ENCODE peak calls at places on chromosomes 16 and 17, in four cellular contexts. O is GM12891, Z is GM12878, N is K562. B is an unnamed sample.

GRCh38 chr17:28282596-28282995 is 36.4 kb upstream of the TMEM97 start:
- DNase-seq in O (no peak), Z (no peak), N (no peak), B (no peak)

GRCh38 chr17:29586676-29587469 is 2.6 kb downstream of the GIT1 start:
- DNase-seq in O (no peak), Z (no peak), N (no peak), B (peak)

GRCh38 chr16:74451951-74452758 is 30.9 kb upstream of the CLEC18B start:
- DNase-seq in O (peak), Z (peak), N (no peak), B (no peak)

GRCh38 chr17:79977161-79977631 is 58.5 kb downstream of the TBC1D16 start:
- DNase-seq in O (no peak), Z (no peak), N (no peak), B (no peak)

GRCh38 chr16:76913046-76913445 is 277.9 kb upstream of the MON1B start:
- DNase-seq in O (no peak), Z (no peak), N (no peak), B (no peak)

GRCh38 chr17:64309021-64309420 is 46.0 kb upstream of the TEX2 start:
- DNase-seq in O (no peak), Z (no peak), N (no peak), B (no peak)

GRCh38 chr17:82489117-82489516 is 30.4 kb upstream of the FOXK2 start:
- DNase-seq in O (no peak), Z (no peak), N (no peak), B (no peak)

GRCh38 chr17:76722279-76722678 is 4.1 kb downstream of the JMJD6 start:
- DNase-seq in O (no peak), Z (no peak), N (no peak), B (no peak)

GRCh38 chr16:88687254-88687576 is 908 bp upstream of the SNAI3 start:
- DNase-seq in O (no peak), Z (no peak), N (peak), B (no peak)

GRCh38 chr16:88837806-88838205 is 18.9 kb downstream of the GALNS start:
- DNase-seq in O (no peak), Z (no peak), N (no peak), B (no peak)

GRCh38 chr17:81161536-81161935 is 3.8 kb upstream of the PVALEF start:
- DNase-seq in O (no peak), Z (no peak), N (no peak), B (no peak)

GRCh38 chr17:42200702-42201101 is 6.4 kb upstream of the GHDC start:
- DNase-seq in O (no peak), Z (no peak), N (no peak), B (no peak)

GRCh38 chr16:11379420-11379819 is 34.2 kb downstream of the RMI2 start:
- DNase-seq in O (peak), Z (peak), N (no peak), B (peak)

GRCh38 chr16:67236551-67237395 is 9.8 kb downstream of the TMEM208 start:
- DNase-seq in O (peak), Z (no peak), N (peak), B (peak)

GRCh38 chr16:11201498-11202259 is 54.3 kb downstream of the SOCS1 start:
- DNase-seq in O (no peak), Z (no peak), N (peak), B (peak)

GRCh38 chr17:7774037-7774659 is 56.6 kb downstream of the DNAH2 start:
- DNase-seq in O (no peak), Z (no peak), N (peak), B (no peak)

GRCh38 chr16:64278196-64278595 is 843.7 kb downstream of the CDH11 start:
- DNase-seq in O (no peak), Z (no peak), N (no peak), B (no peak)

GRCh38 chr17:6555331-6556120 is 829 bp downstream of the PITPNM3 start:
- DNase-seq in O (no peak), Z (no peak), N (no peak), B (no peak)

GRCh38 chr16:1538804-1539520 is 5.5 kb downstream of the TMEM204 start:
- DNase-seq in O (no peak), Z (no peak), N (peak), B (peak)

GRCh38 chr16:19940195-19940594 is 55.5 kb upstream of the GPRC5B start:
- DNase-seq in O (no peak), Z (no peak), N (no peak), B (no peak)

GRCh38 chr16:89315271-89315670 is 97.8 kb downstream of the ZNF778 start:
- DNase-seq in O (no peak), Z (no peak), N (no peak), B (no peak)

GRCh38 chr16:10871157-10871991 is 5.6 kb upstream of the CIITA start:
- DNase-seq in O (no peak), Z (peak), N (no peak), B (peak)

GRCh38 chr16:28210979-28211505 is 723 bp downstream of the XPO6 start:
- DNase-seq in O (peak), Z (no peak), N (peak), B (peak)

GRCh38 chr16:89183463-89183862 is 11.9 kb downstream of the CDH15 start:
- DNase-seq in O (no peak), Z (no peak), N (no peak), B (no peak)

GRCh38 chr17:74736423-74737298 is at the start of gene RAB37:
- DNase-seq in O (no peak), Z (no peak), N (no peak), B (peak)

GRCh38 chr16:27228621-27229501 is 25.5 kb downstream of the KDM8 start:
- DNase-seq in O (no peak), Z (no peak), N (peak), B (peak)

GRCh38 chr17:15662726-15663125 is 21.4 kb downstream of the TRIM16 start:
- DNase-seq in O (no peak), Z (no peak), N (no peak), B (no peak)

GRCh38 chr17:7803981-7804380 is 30.0 kb upstream of the KDM6B start:
- DNase-seq in O (no peak), Z (no peak), N (no peak), B (no peak)

GRCh38 chr17:39664581-39665561 is at the start of gene TCAP:
- DNase-seq in O (no peak), Z (no peak), N (no peak), B (no peak)

GRCh38 chr17:38584350-38584925 is 21.3 kb downstream of the SRCIN1 start:
- DNase-seq in O (peak), Z (no peak), N (peak), B (peak)

GRCh38 chr17:44006581-44007345 is 2.3 kb downstream of the NAGS start:
- DNase-seq in O (peak), Z (peak), N (peak), B (peak)
- TF ChIP-seq SPI1 in O (peak), Z (peak), N (peak), B (peak)

GRCh38 chr16:50619702-50620491 is 61.2 kb downstream of the SNX20 start:
- DNase-seq in O (no peak), Z (no peak), N (no peak), B (no peak)

GRCh38 chr16:50622643-50623369 is 58.3 kb downstream of the SNX20 start:
- DNase-seq in O (no peak), Z (no peak), N (no peak), B (no peak)

GRCh38 chr16:50622029-50622428 is 59.1 kb downstream of the SNX20 start:
- DNase-seq in O (no peak), Z (no peak), N (no peak), B (no peak)

GRCh38 chr16:50620646-50621451 is 60.3 kb downstream of the SNX20 start:
- DNase-seq in O (no peak), Z (no peak), N (no peak), B (no peak)

DNA sequence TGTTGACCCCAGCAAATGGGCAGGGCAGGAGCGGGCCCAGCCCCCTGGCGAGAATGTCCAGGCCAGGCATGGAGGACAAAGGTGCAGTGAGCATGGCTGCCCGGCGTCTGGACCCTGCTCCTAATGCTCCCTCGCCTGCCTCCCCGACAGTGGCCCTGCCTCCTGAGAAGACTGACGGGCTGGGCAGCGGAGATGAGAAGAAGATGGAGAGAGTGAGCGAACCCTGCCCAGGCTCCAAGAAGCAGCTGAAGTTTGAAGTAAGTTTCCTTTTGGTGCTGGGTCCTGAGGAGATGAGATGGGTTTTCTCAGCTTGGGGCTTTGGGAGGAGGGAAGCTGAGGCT is 59.7 kb downstream of the SNX20 start:
- DNase-seq in O (no peak), Z (no peak), N (no peak), B (no peak)
- TF ChIP-seq SPI1 in O (no peak), Z (no peak), N (no peak), B (no peak)

GRCh38 chr16:23847938-23848337 is 12.2 kb downstream of the PRKCB start:
- DNase-seq in O (no peak), Z (no peak), N (peak), B (no peak)
- TF ChIP-seq SPI1 in O (peak), Z (no peak), N (no peak), B (no peak)

DNA sequence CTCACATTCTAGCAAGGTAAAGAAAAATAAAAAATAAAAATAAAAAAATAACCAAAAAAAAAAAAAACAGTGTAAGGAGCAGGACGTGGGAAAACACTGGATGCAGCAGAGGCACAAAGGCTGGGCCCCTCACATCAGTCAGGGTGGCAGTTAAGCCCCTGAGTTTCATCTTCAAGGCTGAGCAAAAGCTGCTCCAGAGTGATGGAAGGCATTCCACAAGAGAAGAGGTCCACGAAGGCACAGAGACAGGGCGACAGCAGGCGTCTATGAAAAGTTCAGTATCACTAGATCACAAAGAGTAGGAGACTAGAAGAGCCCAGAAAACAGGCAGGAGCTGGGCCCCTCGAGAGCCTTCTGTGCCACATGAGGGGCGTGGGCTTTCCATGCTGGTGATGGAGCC is 12.0 kb downstream of the TMEM186 start:
- DNase-seq in O (no peak), Z (no peak), N (no peak), B (no peak)
- TF ChIP-seq SPI1 in O (no peak), Z (no peak), N (no peak), B (no peak)

DNA sequence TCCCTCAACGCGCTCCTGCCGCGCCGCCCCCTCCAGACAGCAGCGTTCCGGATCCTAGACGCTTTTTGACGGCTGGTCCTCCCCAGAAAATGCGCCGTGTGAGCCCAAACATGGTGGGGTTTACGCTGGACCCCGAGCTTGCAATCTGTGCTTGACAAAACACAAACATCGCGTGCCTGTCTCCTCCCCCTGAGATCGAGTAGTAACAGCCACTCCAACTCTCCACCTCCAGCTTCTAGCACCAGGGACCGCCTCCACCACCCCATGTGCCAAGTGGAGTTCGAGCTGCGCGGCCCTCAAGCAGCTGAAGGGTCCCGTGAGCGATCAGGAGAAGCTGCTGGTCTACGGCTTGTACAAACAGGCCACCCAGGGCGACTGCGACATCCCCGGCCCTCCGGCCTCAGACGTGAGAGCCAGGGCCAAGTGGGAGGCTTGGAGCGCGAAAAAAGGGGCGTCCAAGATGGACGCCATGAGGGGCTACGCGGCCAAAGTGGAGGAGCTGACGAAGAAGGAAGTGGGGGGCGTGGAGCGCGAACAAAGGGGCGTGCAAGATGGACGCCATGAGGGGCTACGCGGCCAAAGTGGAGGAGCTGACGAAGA is 656 bp upstream of the GEMIN4 start:
- DNase-seq in O (peak), Z (no peak), N (peak), B (no peak)
- TF ChIP-seq SPI1 in O (no peak), Z (no peak), N (no peak), B (no peak)

DNA sequence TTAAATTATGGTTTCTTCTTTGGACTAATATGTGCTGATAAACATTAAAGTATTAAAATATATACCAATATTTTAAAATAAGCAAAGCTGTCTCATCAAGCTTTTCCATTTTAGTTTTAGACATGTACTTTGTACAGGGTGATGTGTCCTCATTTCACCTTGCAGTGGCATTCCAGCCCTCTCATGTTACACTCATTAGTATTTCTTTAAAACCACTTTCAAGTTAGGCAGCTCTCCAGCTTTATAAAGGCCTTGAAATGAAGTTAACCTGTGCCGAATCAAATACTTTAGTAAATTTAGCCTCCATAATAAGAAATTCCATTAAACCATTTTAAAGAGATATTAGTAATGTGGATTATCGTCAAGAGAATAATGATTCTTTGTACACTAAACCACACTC is 107.6 kb upstream of the HLF start:
- DNase-seq in O (no peak), Z (no peak), N (no peak), B (no peak)
- TF ChIP-seq SPI1 in O (no peak), Z (no peak), N (no peak), B (no peak)

GRCh38 chr16:57061084-57061905 is 31.1 kb upstream of the CPNE2 start:
- DNase-seq in O (no peak), Z (no peak), N (no peak), B (no peak)

GRCh38 chr16:57058291-57058861 is 34.0 kb upstream of the CPNE2 start:
- DNase-seq in O (no peak), Z (no peak), N (no peak), B (no peak)

GRCh38 chr16:57064995-57065394 is 27.4 kb upstream of the CPNE2 start:
- DNase-seq in O (no peak), Z (no peak), N (peak), B (no peak)

GRCh38 chr16:57062329-57062728 is 30.1 kb upstream of the CPNE2 start:
- DNase-seq in O (no peak), Z (no peak), N (peak), B (peak)

GRCh38 chr16:57060323-57061083 is 31.9 kb upstream of the CPNE2 start:
- DNase-seq in O (no peak), Z (no peak), N (no peak), B (no peak)
- TF ChIP-seq SPI1 in O (no peak), Z (no peak), N (no peak), B (no peak)